ENCODE peak calls at places on chromosomes 13 and 19, in eight cellular contexts. Q is breast epithelium, L is HCT116, W is spleen, Y is HepG2, I is stomach, C is endothelial cell of umbilical vein, D is suprapubic skin. E is an unnamed sample.

GRCh38 chr13:97434417-97435296 is 688 bp downstream of the RAP2A start:
- DNase-seq in Y (no peak), W (no peak), D (peak), I (peak), L (no peak), C (peak), Q (peak), E (peak)

GRCh38 chr13:48194392-48194754 is 38.6 kb upstream of the ITM2B start:
- DNase-seq in W (no peak), Q (no peak), Y (no peak), L (no peak), I (no peak), D (no peak), C (no peak), E (no peak)

GRCh38 chr19:56217039-56217949 is 15.2 kb downstream of the ZSCAN5C start:
- DNase-seq in Q (no peak), C (peak), L (no peak), W (no peak), I (no peak), Y (no peak), D (no peak), E (no peak)

GRCh38 chr19:52640916-52641315 is 2.8 kb upstream of the ZNF83 start:
- DNase-seq in C (peak), Y (no peak), D (no peak), Q (no peak), I (no peak), W (no peak), L (no peak), E (no peak)

GRCh38 chr19:30437869-30438268 is 65.7 kb downstream of the ZNF536 start:
- DNase-seq in I (no peak), Q (no peak), C (no peak), L (no peak), Y (no peak), W (no peak), D (no peak), E (no peak)

GRCh38 chr13:40389081-40389641 is 277.3 kb downstream of the FOXO1 start:
- DNase-seq in I (no peak), D (no peak), C (no peak), L (no peak), W (no peak), Y (no peak), Q (no peak), E (no peak)

GRCh38 chr19:1776606-1777147 is 23.4 kb downstream of the ONECUT3 start:
- DNase-seq in I (no peak), W (no peak), L (no peak), Q (no peak), D (no peak), Y (no peak), C (no peak), E (no peak)

GRCh38 chr13:101399365-101399764 is 16.9 kb downstream of the NALCN start:
- DNase-seq in C (no peak), Q (no peak), L (no peak), D (no peak), Y (no peak), W (no peak), I (no peak), E (no peak)

GRCh38 chr19:14558370-14559066 is 13.3 kb downstream of the NDUFB7 start:
- DNase-seq in I (no peak), L (no peak), W (no peak), Y (no peak), D (no peak), C (no peak), Q (no peak), E (no peak)

GRCh38 chr19:49343127-49343526 is 7.9 kb downstream of the CD37 start:
- DNase-seq in C (no peak), D (no peak), L (no peak), Y (no peak), W (peak), I (no peak), Q (no peak), E (peak)

DNA sequence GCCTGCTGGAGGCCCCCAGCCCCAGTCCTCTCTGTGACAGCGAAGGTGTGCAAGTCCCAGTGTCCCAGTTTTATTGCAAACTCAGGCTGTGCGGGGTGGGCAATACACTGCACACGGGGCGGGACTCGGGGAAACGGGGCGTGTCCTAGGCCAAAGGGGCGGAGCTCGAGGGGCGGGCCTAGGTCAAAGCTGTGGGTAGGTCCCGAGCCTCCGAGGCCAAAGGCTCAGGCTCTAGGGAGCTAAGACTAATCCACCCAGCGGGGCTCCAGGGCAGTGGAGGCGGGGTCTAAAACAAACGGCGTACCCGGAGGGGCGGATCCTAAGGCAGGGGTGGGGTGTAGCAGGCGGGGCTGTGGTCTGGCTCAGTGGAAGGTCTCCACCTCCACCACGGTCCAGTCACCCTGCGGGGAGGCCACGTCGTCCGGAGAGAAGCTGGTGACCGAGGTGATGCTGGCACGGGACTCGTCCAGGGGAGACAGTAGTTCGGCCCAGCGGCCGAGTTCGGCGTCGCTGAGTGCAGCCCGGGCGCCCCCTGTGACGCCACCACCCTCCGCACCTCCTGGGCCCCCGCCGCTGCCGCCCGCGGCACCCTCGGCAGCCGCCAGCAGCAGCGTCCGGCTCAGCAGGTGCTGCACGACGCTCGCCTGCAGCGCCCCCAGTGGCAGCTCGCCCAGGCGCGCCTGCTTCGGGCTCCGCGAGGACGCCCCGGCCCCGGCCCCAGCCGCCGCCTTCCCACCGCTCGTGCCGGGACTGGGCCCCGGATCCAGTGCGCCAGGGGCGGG is 5.3 kb downstream of the PRR36 start:
- DNase-seq in W (peak), D (no peak), C (peak), I (peak), Y (peak), L (peak), Q (peak), E (peak)
- TF ChIP-seq POLR2A in W (no peak), D (no peak), C (no peak), I (no peak), Y (peak), L (no peak), Q (no peak), E (no peak)

GRCh38 chr19:47776568-47776967 is 1.9 kb upstream of the SELENOW start:
- DNase-seq in I (no peak), D (no peak), Y (peak), Q (no peak), L (no peak), W (no peak), C (peak), E (no peak)
- TF ChIP-seq POLR2AphosphoS5 in I (no peak), D (no peak), Y (no peak), Q (no peak), L (no peak), W (peak), C (no peak), E (peak)

GRCh38 chr13:60397693-60398437 is 845 bp downstream of the TDRD3 start:
- DNase-seq in Q (peak), Y (peak), C (peak), L (no peak), W (peak), D (peak), I (peak), E (peak)
- TF ChIP-seq POLR2A in Q (no peak), Y (peak), C (peak), L (no peak), W (no peak), D (no peak), I (no peak), E (peak)

GRCh38 chr13:46267166-46267565 is 55.4 kb downstream of the LRRC63 start:
- DNase-seq in Y (no peak), I (no peak), C (no peak), D (no peak), L (no peak), Q (no peak), W (no peak), E (no peak)
- TF ChIP-seq POLR2AphosphoS5 in Y (no peak), I (no peak), C (no peak), D (no peak), L (no peak), Q (no peak), W (no peak), E (no peak)

GRCh38 chr19:3655402-3656072 is 28.9 kb upstream of the CACTIN start:
- DNase-seq in D (no peak), Q (no peak), C (peak), L (no peak), Y (no peak), I (peak), W (no peak), E (peak)
- TF ChIP-seq POLR2A in D (no peak), Q (no peak), C (no peak), L (no peak), Y (no peak), I (no peak), W (no peak), E (no peak)

DNA sequence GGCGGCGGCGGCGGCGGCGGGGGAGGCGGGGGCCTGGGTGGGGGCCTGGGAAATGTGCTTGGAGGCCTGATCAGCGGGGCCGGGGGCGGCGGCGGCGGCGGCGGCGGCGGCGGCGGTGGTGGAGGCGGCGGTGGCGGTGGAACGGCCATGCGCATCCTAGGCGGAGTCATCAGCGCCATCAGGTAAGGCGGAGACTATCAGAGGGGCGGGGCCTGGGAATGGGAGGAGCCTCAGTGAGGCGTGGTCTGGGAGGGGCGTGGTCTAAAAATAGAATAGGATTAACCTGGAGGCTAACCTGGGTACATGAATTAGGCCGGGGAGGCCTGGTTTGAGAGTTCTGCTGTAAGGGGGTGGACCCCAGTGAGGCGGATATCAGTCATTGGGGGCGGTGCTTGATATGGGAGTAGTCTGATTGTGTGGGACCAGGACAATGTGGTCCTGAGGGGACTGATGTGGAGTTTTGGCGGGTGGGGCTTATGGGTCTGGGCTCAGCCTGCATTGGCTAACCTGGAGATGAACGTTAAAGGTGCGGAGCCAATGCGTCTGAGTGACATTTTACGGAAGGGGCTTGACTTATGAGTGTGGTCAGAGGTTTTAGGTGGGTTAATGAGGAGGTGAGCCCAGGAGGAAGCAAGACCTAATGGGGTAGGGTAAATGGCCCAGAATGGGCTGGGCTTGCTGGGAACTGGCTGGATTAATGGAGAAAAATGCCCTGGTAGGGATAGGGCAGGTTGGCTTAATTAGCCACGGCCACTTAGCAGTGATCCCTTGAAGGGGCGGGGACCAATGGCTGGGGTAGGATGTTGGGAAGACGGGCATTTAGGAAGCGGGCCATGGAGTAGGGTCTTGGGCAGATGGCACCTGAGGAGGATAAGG is 1.4 kb downstream of the CAPNS1 start:
- DNase-seq in I (peak), C (peak), L (peak), Q (peak), D (peak), W (peak), Y (peak), E (peak)
- TF ChIP-seq POLR2AphosphoS5 in I (peak), C (no peak), L (peak), Q (no peak), D (no peak), W (peak), Y (no peak), E (peak)

E was measured in transverse colon.